ENCODE peak calls at places on chromosomes 3 and 15, in four cellular contexts. D is posterior cingulate gyrus, A is substantia nigra, V is tibial nerve. Z is an unnamed sample.

GRCh38 chr3:1439395-1439794 is 346.6 kb downstream of the CNTN6 start:
- DNase-seq in A (no peak), V (no peak), D (no peak), Z (no peak)

GRCh38 chr3:107997666-107998065 is 93.2 kb downstream of the CD47 start:
- DNase-seq in A (no peak), V (no peak), D (no peak), Z (no peak)

GRCh38 chr3:141735176-141735575 is 2.9 kb upstream of the RNF7 start:
- DNase-seq in A (no peak), V (no peak), D (no peak), Z (no peak)

GRCh38 chr15:75577401-75578205 is 1.5 kb downstream of the PTPN9 start:
- DNase-seq in A (no peak), D (no peak), V (no peak), Z (no peak)

GRCh38 chr3:132004571-132004970 is 30.2 kb downstream of the CPNE4 start:
- DNase-seq in D (no peak), A (no peak), V (no peak), Z (no peak)

GRCh38 chr3:55330355-55330754 is 156.8 kb downstream of the WNT5A start:
- DNase-seq in A (no peak), V (no peak), D (no peak), Z (no peak)

GRCh38 chr3:42830437-42831320 is 21.4 kb downstream of the ACKR2 start:
- DNase-seq in V (no peak), A (no peak), D (no peak), Z (no peak)

GRCh38 chr3:182682263-182683229 is 110.8 kb upstream of the ATP11B start:
- DNase-seq in V (no peak), D (peak; percentile 42), A (peak; percentile 48), Z (peak; percentile 31)

GRCh38 chr3:37117548-37117947 is 56.8 kb downstream of the LRRFIP2 start:
- DNase-seq in V (no peak), A (no peak), D (no peak), Z (no peak)

GRCh38 chr3:125684199-125684598 is 88.9 kb upstream of the OSBPL11 start:
- DNase-seq in D (no peak), A (no peak), V (no peak), Z (no peak)

GRCh38 chr15:62809106-62809967 is 233.2 kb upstream of the TPM1 start:
- DNase-seq in A (no peak), D (no peak), V (no peak), Z (no peak)

GRCh38 chr15:88246666-88247446 is 9.7 kb downstream of the NTRK3 start:
- DNase-seq in V (peak; percentile 55), D (peak; percentile 78), A (peak; percentile 68), Z (peak; percentile 56)

GRCh38 chr3:157201648-157202278 is 41.8 kb upstream of the CCNL1 start:
- DNase-seq in D (no peak), A (no peak), V (no peak), Z (no peak)

GRCh38 chr15:36294359-36294758 is 285.1 kb upstream of the CDIN1 start:
- DNase-seq in D (no peak), A (no peak), V (no peak), Z (no peak)

GRCh38 chr3:188656196-188656982 is 502.4 kb downstream of the LPP start:
- DNase-seq in D (no peak), V (no peak), A (no peak), Z (no peak)

GRCh38 chr3:188818282-188818681 is 353.5 kb upstream of the TPRG1 start:
- DNase-seq in A (no peak), D (no peak), V (no peak), Z (no peak)

GRCh38 chr3:94115482-94115881 is 52.6 kb downstream of the NSUN3 start:
- DNase-seq in A (peak; percentile 1), V (no peak), D (no peak), Z (no peak)

GRCh38 chr3:171011536-171012336 is 14.8 kb downstream of the SLC2A2 start:
- DNase-seq in V (no peak), A (no peak), D (no peak), Z (no peak)

GRCh38 chr15:71761649-71762048 is 48.7 kb upstream of the NR2E3 start:
- DNase-seq in A (no peak), V (no peak), D (no peak), Z (no peak)

GRCh38 chr15:43093026-43093425 is 12.8 kb downstream of the UBR1 start:
- DNase-seq in V (no peak), A (no peak), D (no peak), Z (no peak)

GRCh38 chr15:99014803-99015676 is 7.4 kb upstream of the PGPEP1L start:
- DNase-seq in D (no peak), V (no peak), A (no peak), Z (no peak)

GRCh38 chr3:33277193-33277882 is at the start of gene FBXL2:
- DNase-seq in A (peak; percentile 26), D (peak; percentile 71), V (peak; percentile 26), Z (no peak)

GRCh38 chr15:95520511-95520910 is 810.0 kb upstream of the NR2F2 start:
- DNase-seq in D (no peak), V (no peak), A (no peak), Z (no peak)

GRCh38 chr3:85571835-85572234 is 613.0 kb downstream of the CADM2 start:
- DNase-seq in D (no peak), V (no peak), A (no peak), Z (no peak)

GRCh38 chr3:49411550-49411967 is 217 bp downstream of the RHOA start:
- DNase-seq in V (peak; percentile 32), A (peak; percentile 63), D (no peak), Z (peak; percentile 53)

GRCh38 chr15:42272768-42273098 is 268 bp upstream of the GANC start:
- DNase-seq in D (no peak), V (no peak), A (no peak), Z (no peak)

GRCh38 chr15:47620960-47621681 is 96.2 kb upstream of the SEMA6D start:
- DNase-seq in D (no peak), V (no peak), A (no peak), Z (no peak)

GRCh38 chr3:49553320-49553689 is 972 bp upstream of the BSN start:
- DNase-seq in A (no peak), V (no peak), D (no peak), Z (no peak)

GRCh38 chr15:35014265-35014664 is 26.2 kb upstream of the ZNF770 start:
- DNase-seq in A (no peak), D (no peak), V (no peak), Z (no peak)

GRCh38 chr3:153625506-153625905 is 463.5 kb downstream of the RAP2B start:
- DNase-seq in D (no peak), V (no peak), A (no peak), Z (no peak)

GRCh38 chr15:68700395-68701123 is 120.1 kb downstream of the ANP32A start:
- DNase-seq in D (peak; percentile 68), V (no peak), A (peak; percentile 84), Z (no peak)

GRCh38 chr15:31338879-31339557 is 12.4 kb downstream of the KLF13 start:
- DNase-seq in V (no peak), A (peak; percentile 42), D (no peak), Z (peak; percentile 19)

GRCh38 chr15:78075490-78076230 is 1.9 kb downstream of the TBC1D2B start:
- DNase-seq in D (no peak), V (peak; percentile 36), A (no peak), Z (no peak)

GRCh38 chr3:3038201-3038991 is 71.8 kb downstream of the IL5RA start:
- DNase-seq in D (no peak), A (no peak), V (no peak), Z (no peak)

GRCh38 chr15:90845201-90845949 is 23.0 kb upstream of the FURIN start:
- DNase-seq in V (no peak), A (no peak), D (no peak), Z (peak; percentile 55)

GRCh38 chr3:126448141-126448892 is 27.4 kb downstream of the ZXDC start:
- DNase-seq in A (no peak), V (no peak), D (no peak), Z (no peak)

GRCh38 chr3:79018671-79019136 is 749.1 kb downstream of the ROBO1 start:
- DNase-seq in V (no peak), A (peak; percentile 58), D (peak; percentile 48), Z (no peak)

GRCh38 chr3:57983734-57984518 is 24.3 kb upstream of the FLNB start:
- DNase-seq in V (no peak), A (no peak), D (no peak), Z (peak; percentile 31)